ENCODE peak calls at places on chromosomes 16 and 17, in seven cellular contexts. P, A, G, M, J, S and Y are unnamed samples.

GRCh38 chr17:41308251-41308917 is 725 bp downstream of the KRTAP16-1 start:
- DNase-seq in P (no peak), A (no peak), G (no peak), M (no peak), J (peak), S (no peak), Y (no peak)

GRCh38 chr16:6512512-6512911 is 820.1 kb upstream of the RBFOX1 start:
- DNase-seq in P (no peak), A (no peak), G (no peak), M (no peak), J (no peak), S (no peak), Y (no peak)

GRCh38 chr16:48504216-48504615 is 105.8 kb downstream of the N4BP1 start:
- DNase-seq in P (no peak), A (no peak), G (no peak), M (no peak), J (no peak), S (no peak), Y (no peak)

GRCh38 chr17:8332688-8333087 is 7.0 kb upstream of the ODF4 start:
- DNase-seq in P (no peak), A (no peak), G (no peak), M (no peak), J (no peak), S (no peak), Y (no peak)

GRCh38 chr16:4859900-4860255 is 12.6 kb downstream of the UBN1 start:
- DNase-seq in P (peak), A (no peak), G (peak), M (no peak), J (no peak), S (no peak), Y (no peak)

GRCh38 chr17:49707246-49707607 is 537 bp downstream of the SLC35B1 start:
- DNase-seq in P (peak), A (no peak), G (no peak), M (peak), J (peak), S (no peak), Y (no peak)

GRCh38 chr17:80992948-80993624 is 1.4 kb downstream of the CHMP6 start:
- DNase-seq in P (no peak), A (no peak), G (no peak), M (no peak), J (no peak), S (no peak), Y (no peak)

GRCh38 chr17:42107597-42108576 is 4.6 kb downstream of the DHX58 start:
- DNase-seq in P (peak), A (peak), G (no peak), M (peak), J (peak), S (peak), Y (peak)

GRCh38 chr17:75720656-75721462 is at the start of gene ITGB4:
- DNase-seq in P (no peak), A (no peak), G (no peak), M (no peak), J (peak), S (no peak), Y (peak)

GRCh38 chr17:55540414-55541091 is 29.3 kb upstream of the SMIM36 start:
- DNase-seq in P (peak), A (no peak), G (no peak), M (peak), J (no peak), S (no peak), Y (no peak)

GRCh38 chr16:28140788-28141618 is 70.8 kb downstream of the XPO6 start:
- DNase-seq in P (no peak), A (no peak), G (no peak), M (peak), J (peak), S (no peak), Y (no peak)

GRCh38 chr16:70779361-70779760 is 21.6 kb downstream of the VAC14 start:
- DNase-seq in P (no peak), A (no peak), G (no peak), M (peak), J (no peak), S (no peak), Y (no peak)

GRCh38 chr17:41492771-41493170 is 3.1 kb upstream of the KRT36 start:
- DNase-seq in P (peak), A (no peak), G (no peak), M (peak), J (no peak), S (no peak), Y (peak)

GRCh38 chr16:85929259-85929704 is 30.3 kb downstream of the IRF8 start:
- DNase-seq in P (no peak), A (no peak), G (no peak), M (no peak), J (no peak), S (no peak), Y (no peak)

GRCh38 chr16:57471852-57472664 is 9.6 kb downstream of the POLR2C start:
- DNase-seq in P (no peak), A (no peak), G (peak), M (peak), J (no peak), S (no peak), Y (peak)

GRCh38 chr16:25014500-25015147 is 545 bp downstream of the ARHGAP17 start:
- DNase-seq in P (peak), A (peak), G (peak), M (peak), J (peak), S (peak), Y (peak)

GRCh38 chr16:89017956-89018604 is 41.1 kb upstream of the CBFA2T3 start:
- DNase-seq in P (no peak), A (no peak), G (no peak), M (no peak), J (no peak), S (no peak), Y (no peak)

GRCh38 chr16:46649571-46649970 is 28.4 kb upstream of the SHCBP1 start:
- DNase-seq in P (no peak), A (peak), G (no peak), M (peak), J (no peak), S (peak), Y (peak)

DNA sequence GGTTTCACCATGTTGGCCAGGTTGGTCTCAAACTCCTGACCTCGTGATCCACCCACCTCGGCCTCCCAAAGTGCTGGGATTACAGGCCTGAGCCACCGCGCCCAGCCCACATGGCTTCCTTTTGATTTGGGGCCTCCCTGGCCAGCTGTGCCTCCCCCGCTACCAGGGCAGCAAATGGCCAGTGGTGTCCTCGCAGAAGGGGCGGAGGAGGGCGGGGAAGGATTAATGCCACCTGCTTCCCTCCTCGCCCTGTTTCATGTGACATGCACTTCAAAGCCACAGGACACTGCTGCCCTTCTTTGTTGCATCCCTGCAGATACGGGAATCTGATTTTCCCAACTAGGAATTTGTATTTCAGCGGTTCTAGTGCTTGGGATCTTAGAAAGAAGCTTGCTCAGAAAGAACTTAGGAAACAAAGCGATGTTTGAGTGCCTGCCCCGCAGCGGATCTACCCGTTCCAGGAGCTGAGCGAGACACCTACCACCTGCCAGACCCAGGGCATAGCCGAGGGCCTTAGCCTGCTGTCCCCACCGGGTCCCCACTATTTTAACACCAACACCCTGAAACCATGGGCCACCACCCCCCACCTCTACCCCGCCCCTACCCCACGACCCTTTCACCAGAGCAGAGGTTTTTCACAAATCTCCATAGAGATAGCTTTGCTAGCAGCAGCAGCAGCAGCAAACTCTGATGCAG is 37.7 kb upstream of the CCDC182 start:
- DNase-seq in P (no peak), A (no peak), G (no peak), M (no peak), J (no peak), S (no peak), Y (no peak)
- H3K4me3 ChIP-seq in P (no peak), A (no peak), G (peak), M (no peak), J (no peak), S (no peak), Y (no peak)

GRCh38 chr17:77801545-77802332 is 156.8 kb upstream of the TNRC6C start:
- DNase-seq in P (no peak), A (no peak), G (no peak), M (no peak), J (no peak), S (no peak), Y (no peak)
- H3K4me3 ChIP-seq in P (no peak), A (no peak), G (no peak), M (no peak), J (no peak), S (no peak), Y (no peak)

DNA sequence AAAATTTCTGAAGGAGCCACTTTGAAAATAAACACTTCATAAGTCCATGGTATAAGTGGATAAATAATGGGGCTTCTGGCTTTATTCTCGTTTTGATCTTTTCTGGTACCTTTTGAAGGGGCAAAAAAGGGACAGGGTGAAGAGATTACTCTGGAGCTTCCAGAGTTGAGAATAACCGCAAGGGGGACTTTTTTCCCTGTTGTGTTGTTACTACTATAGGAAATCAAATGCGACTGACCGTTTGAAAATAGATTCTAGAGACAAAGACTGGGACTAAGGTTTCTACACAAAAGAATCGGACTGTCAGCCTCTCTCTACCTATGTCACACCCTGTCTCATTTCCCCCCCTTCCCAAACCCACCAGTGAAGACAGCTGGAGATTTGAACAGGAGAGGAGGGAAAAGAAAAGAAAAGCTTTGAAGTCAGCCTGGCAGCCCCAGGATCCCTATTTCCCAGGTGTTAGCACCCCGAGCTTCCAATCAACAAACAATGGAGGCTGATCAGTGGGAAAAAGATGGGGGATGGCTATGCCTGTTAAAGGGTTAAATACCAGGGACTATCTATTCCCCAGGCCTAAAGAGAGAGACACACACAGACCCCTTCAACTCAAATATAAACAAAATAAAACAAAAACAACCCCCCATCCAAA is 8.3 kb downstream of the HOXB4 start:
- DNase-seq in P (no peak), A (no peak), G (no peak), M (no peak), J (no peak), S (no peak), Y (no peak)
- H3K4me3 ChIP-seq in P (no peak), A (no peak), G (no peak), M (no peak), J (no peak), S (peak), Y (no peak)

GRCh38 chr16:50024207-50024606 is 818 bp upstream of the CNEP1R1 start:
- DNase-seq in P (no peak), A (no peak), G (no peak), M (no peak), J (no peak), S (no peak), Y (no peak)
- H3K4me3 ChIP-seq in P (no peak), A (no peak), G (no peak), M (no peak), J (peak), S (no peak), Y (no peak)